ENCODE peak calls at places on chromosomes 5 and 9, in ten cellular contexts. One of them, this sample, is unnamed.

GRCh38 chr5:135944967-135945560 is 9.7 kb downstream of the LECT2 start:
- DNase-seq in progenitor cell of endocrine pancreas: peak; percentile 21
- DNase-seq in AG04449: peak; percentile 56
- DNase-seq in lung: peak; percentile 63
- DNase-seq in lower leg skin: no peak
- DNase-seq in GM13976: peak; percentile 55
- DNase-seq in upper lobe of left lung: peak; percentile 37
- DNase-seq in RWPE1: peak; percentile 63
- DNase-seq in AG04450: peak; percentile 74
- DNase-seq in fibroblast of lung: peak; percentile 78
- DNase-seq in this sample: no peak

GRCh38 chr9:134501266-134502181 is 140.1 kb upstream of the COL5A1 start:
- DNase-seq in progenitor cell of endocrine pancreas: no peak
- DNase-seq in AG04449: no peak
- DNase-seq in lung: no peak
- DNase-seq in lower leg skin: peak; percentile 76
- DNase-seq in GM13976: no peak
- DNase-seq in upper lobe of left lung: no peak
- DNase-seq in RWPE1: no peak
- DNase-seq in AG04450: no peak
- DNase-seq in fibroblast of lung: peak; percentile 27
- DNase-seq in this sample: no peak

GRCh38 chr5:14793851-14794250 is 77.7 kb downstream of the ANKH start:
- DNase-seq in progenitor cell of endocrine pancreas: no peak
- DNase-seq in AG04449: no peak
- DNase-seq in lung: no peak
- DNase-seq in lower leg skin: no peak
- DNase-seq in GM13976: no peak
- DNase-seq in upper lobe of left lung: no peak
- DNase-seq in RWPE1: no peak
- DNase-seq in AG04450: no peak
- DNase-seq in fibroblast of lung: no peak
- DNase-seq in this sample: no peak

GRCh38 chr9:5178126-5178805 is 7.2 kb downstream of the INSL6 start:
- DNase-seq in progenitor cell of endocrine pancreas: no peak
- DNase-seq in AG04449: no peak
- DNase-seq in lung: no peak
- DNase-seq in lower leg skin: no peak
- DNase-seq in GM13976: no peak
- DNase-seq in upper lobe of left lung: no peak
- DNase-seq in RWPE1: no peak
- DNase-seq in AG04450: no peak
- DNase-seq in fibroblast of lung: no peak
- DNase-seq in this sample: no peak

GRCh38 chr5:147464211-147464610 is 45.7 kb downstream of the DPYSL3 start:
- DNase-seq in progenitor cell of endocrine pancreas: no peak
- DNase-seq in AG04449: no peak
- DNase-seq in lung: no peak
- DNase-seq in lower leg skin: no peak
- DNase-seq in GM13976: peak; percentile 23
- DNase-seq in upper lobe of left lung: no peak
- DNase-seq in RWPE1: no peak
- DNase-seq in AG04450: no peak
- DNase-seq in fibroblast of lung: no peak
- DNase-seq in this sample: no peak

GRCh38 chr9:133715295-133715865 is 22.8 kb downstream of the SARDH start:
- DNase-seq in progenitor cell of endocrine pancreas: no peak
- DNase-seq in AG04449: no peak
- DNase-seq in lung: no peak
- DNase-seq in lower leg skin: no peak
- DNase-seq in GM13976: no peak
- DNase-seq in upper lobe of left lung: no peak
- DNase-seq in RWPE1: no peak
- DNase-seq in AG04450: no peak
- DNase-seq in fibroblast of lung: peak; percentile 57
- DNase-seq in this sample: no peak

GRCh38 chr5:50744761-50745160 is 78.3 kb downstream of the PARP8 start:
- DNase-seq in progenitor cell of endocrine pancreas: no peak
- DNase-seq in AG04449: peak; percentile 24
- DNase-seq in lung: no peak
- DNase-seq in lower leg skin: no peak
- DNase-seq in GM13976: peak; percentile 17
- DNase-seq in upper lobe of left lung: no peak
- DNase-seq in RWPE1: no peak
- DNase-seq in AG04450: peak; percentile 23
- DNase-seq in fibroblast of lung: peak; percentile 48
- DNase-seq in this sample: no peak

GRCh38 chr5:58933891-58934628 is 351.2 kb downstream of the RAB3C start:
- DNase-seq in progenitor cell of endocrine pancreas: no peak
- DNase-seq in AG04449: no peak
- DNase-seq in lung: no peak
- DNase-seq in lower leg skin: no peak
- DNase-seq in GM13976: no peak
- DNase-seq in upper lobe of left lung: no peak
- DNase-seq in RWPE1: no peak
- DNase-seq in AG04450: no peak
- DNase-seq in fibroblast of lung: no peak
- DNase-seq in this sample: no peak

GRCh38 chr9:81318571-81318970 is 370.8 kb downstream of the TLE1 start:
- DNase-seq in progenitor cell of endocrine pancreas: no peak
- DNase-seq in AG04449: no peak
- DNase-seq in lung: no peak
- DNase-seq in lower leg skin: no peak
- DNase-seq in GM13976: no peak
- DNase-seq in upper lobe of left lung: no peak
- DNase-seq in RWPE1: peak; percentile 62
- DNase-seq in AG04450: peak; percentile 4
- DNase-seq in fibroblast of lung: peak; percentile 78
- DNase-seq in this sample: no peak

GRCh38 chr5:175410926-175411325 is 33.1 kb downstream of the DRD1 start:
- DNase-seq in progenitor cell of endocrine pancreas: no peak
- DNase-seq in AG04449: no peak
- DNase-seq in lung: no peak
- DNase-seq in lower leg skin: no peak
- DNase-seq in GM13976: no peak
- DNase-seq in upper lobe of left lung: no peak
- DNase-seq in RWPE1: no peak
- DNase-seq in AG04450: no peak
- DNase-seq in fibroblast of lung: no peak
- DNase-seq in this sample: no peak

GRCh38 chr5:107542428-107542827 is 128.3 kb downstream of the EFNA5 start:
- DNase-seq in progenitor cell of endocrine pancreas: no peak
- DNase-seq in AG04449: no peak
- DNase-seq in lung: peak; percentile 84
- DNase-seq in lower leg skin: peak; percentile 94
- DNase-seq in GM13976: no peak
- DNase-seq in upper lobe of left lung: peak; percentile 86
- DNase-seq in RWPE1: peak; percentile 96
- DNase-seq in AG04450: no peak
- DNase-seq in fibroblast of lung: peak; percentile 88
- DNase-seq in this sample: no peak

DNA sequence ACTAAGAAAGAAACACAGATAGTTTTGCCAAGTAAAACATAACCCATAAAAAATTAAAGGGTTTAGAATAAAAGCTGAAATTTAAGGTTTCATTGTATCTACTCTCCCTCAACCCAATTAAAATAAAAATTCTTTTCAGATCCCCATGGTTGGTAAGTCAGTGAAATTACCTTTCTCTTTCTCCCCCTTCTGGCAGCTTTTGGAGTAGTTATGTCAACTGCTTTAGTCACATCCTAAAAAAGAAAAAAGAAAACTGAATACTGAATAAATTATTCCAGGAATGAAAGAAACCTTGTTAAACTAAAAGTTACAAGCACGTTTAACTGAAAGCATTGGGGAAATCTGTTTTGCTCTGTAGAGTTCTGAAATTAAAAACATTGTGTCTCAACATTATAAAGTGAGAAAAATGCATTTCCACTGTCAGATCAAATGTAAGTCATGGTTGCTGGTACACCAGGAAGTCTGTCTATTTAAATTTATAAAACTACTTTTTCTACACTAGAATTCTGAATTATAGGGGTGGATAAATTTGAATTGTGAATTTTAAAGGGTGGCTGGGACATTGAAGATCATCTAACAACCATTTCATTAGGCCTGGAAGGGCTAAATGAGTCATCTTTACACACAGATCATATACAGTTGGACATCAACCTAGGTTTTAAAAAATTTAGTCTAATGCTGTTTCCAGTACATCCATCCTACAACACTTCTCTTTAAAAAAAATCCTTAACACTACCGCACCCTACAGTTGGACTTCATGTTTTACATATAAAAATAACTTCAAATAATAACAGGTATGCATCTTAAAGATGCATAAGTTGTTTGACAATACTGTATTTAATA is 24.7 kb downstream of the PSIP1 start:
- DNase-seq in progenitor cell of endocrine pancreas: no peak
- DNase-seq in AG04449: no peak
- DNase-seq in lung: no peak
- DNase-seq in lower leg skin: no peak
- DNase-seq in GM13976: no peak
- DNase-seq in upper lobe of left lung: no peak
- DNase-seq in RWPE1: peak; percentile 19
- DNase-seq in AG04450: no peak
- DNase-seq in fibroblast of lung: no peak
- DNase-seq in this sample: no peak
- TF ChIP-seq CTCF in progenitor cell of endocrine pancreas: peak; percentile 52
- TF ChIP-seq CTCF in AG04449: no peak
- TF ChIP-seq CTCF in lung: no peak
- TF ChIP-seq CTCF in lower leg skin: no peak
- TF ChIP-seq CTCF in GM13976: peak; percentile 16
- TF ChIP-seq CTCF in upper lobe of left lung: peak; percentile 37
- TF ChIP-seq CTCF in RWPE1: peak; percentile 68
- TF ChIP-seq CTCF in AG04450: peak; percentile 64
- TF ChIP-seq CTCF in fibroblast of lung: peak; percentile 55
- TF ChIP-seq CTCF in this sample: peak; percentile 68

DNA sequence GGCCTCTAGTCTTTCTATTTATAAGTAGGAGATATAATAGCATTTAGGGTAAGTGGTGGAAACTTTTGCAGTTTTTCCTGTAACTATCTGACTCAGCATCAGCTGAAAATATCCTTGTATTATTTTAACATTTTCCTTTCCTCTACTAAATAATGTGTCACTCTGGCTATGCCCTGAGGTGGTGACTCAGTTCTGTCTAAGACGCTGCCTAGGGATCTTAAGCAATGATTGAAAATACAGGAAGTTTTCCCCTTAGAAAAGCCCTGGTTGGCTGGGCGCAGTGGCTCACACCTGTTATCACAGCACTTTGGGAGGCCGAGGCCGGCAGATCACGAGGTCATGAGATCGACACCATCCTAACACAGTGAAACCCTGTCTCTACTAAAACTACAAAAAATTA is 9.3 kb upstream of the EDIL3 start:
- DNase-seq in progenitor cell of endocrine pancreas: no peak
- DNase-seq in AG04449: no peak
- DNase-seq in lung: no peak
- DNase-seq in lower leg skin: no peak
- DNase-seq in GM13976: no peak
- DNase-seq in upper lobe of left lung: no peak
- DNase-seq in RWPE1: peak; percentile 80
- DNase-seq in AG04450: no peak
- DNase-seq in fibroblast of lung: peak; percentile 92
- DNase-seq in this sample: no peak
- TF ChIP-seq CTCF in progenitor cell of endocrine pancreas: no peak
- TF ChIP-seq CTCF in AG04449: no peak
- TF ChIP-seq CTCF in lung: no peak
- TF ChIP-seq CTCF in lower leg skin: no peak
- TF ChIP-seq CTCF in GM13976: no peak
- TF ChIP-seq CTCF in upper lobe of left lung: no peak
- TF ChIP-seq CTCF in RWPE1: no peak
- TF ChIP-seq CTCF in AG04450: no peak
- TF ChIP-seq CTCF in fibroblast of lung: no peak
- TF ChIP-seq CTCF in this sample: no peak

DNA sequence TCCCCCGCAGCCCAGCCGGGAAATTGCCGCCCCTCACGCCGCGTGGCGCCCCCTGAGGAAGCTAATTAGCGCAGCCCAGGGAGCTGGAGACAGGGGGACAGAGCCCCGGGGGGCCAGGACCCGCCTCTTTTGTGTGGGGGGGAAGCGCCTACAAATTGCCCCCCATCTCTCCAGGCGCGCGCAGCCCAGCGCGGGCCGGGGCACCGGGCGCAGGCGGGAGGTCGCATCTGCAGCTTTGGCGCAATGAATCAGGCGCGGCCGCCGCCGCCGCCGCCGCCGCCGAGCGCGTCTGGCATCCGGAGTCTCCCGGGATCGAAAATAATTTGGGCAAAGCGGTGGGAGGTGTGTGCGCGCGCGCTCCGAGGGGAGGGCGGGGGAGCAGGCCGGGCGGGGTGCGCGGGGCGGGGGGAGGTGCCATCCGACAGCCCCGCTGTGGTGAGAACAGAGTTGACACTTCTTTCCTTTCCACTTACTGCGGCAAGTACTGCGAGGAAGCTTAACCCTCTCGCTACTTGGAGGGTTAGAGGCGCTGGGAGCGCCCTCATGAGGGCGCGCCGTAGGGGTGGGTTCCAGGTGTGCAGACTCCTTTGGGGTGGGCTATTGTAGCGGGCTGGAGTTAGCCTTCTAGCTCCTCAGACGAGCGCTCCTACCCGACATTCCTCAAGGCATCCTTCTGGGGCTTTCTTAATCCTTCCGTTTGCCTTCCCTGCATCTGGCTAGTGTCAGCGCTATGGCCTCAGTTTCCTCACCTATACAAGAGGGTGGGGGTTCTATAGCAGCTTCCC is 63.1 kb downstream of the CXXC5 start:
- DNase-seq in progenitor cell of endocrine pancreas: no peak
- DNase-seq in AG04449: no peak
- DNase-seq in lung: no peak
- DNase-seq in lower leg skin: no peak
- DNase-seq in GM13976: peak; percentile 76
- DNase-seq in upper lobe of left lung: no peak
- DNase-seq in RWPE1: peak; percentile 61
- DNase-seq in AG04450: no peak
- DNase-seq in fibroblast of lung: peak; percentile 49
- DNase-seq in this sample: no peak
- TF ChIP-seq CTCF in progenitor cell of endocrine pancreas: peak; percentile 19
- TF ChIP-seq CTCF in AG04449: peak; percentile 16
- TF ChIP-seq CTCF in lung: no peak
- TF ChIP-seq CTCF in lower leg skin: no peak
- TF ChIP-seq CTCF in GM13976: peak; percentile 46
- TF ChIP-seq CTCF in upper lobe of left lung: no peak
- TF ChIP-seq CTCF in RWPE1: no peak
- TF ChIP-seq CTCF in AG04450: peak; percentile 18
- TF ChIP-seq CTCF in fibroblast of lung: peak; percentile 1
- TF ChIP-seq CTCF in this sample: peak; percentile 16

DNA sequence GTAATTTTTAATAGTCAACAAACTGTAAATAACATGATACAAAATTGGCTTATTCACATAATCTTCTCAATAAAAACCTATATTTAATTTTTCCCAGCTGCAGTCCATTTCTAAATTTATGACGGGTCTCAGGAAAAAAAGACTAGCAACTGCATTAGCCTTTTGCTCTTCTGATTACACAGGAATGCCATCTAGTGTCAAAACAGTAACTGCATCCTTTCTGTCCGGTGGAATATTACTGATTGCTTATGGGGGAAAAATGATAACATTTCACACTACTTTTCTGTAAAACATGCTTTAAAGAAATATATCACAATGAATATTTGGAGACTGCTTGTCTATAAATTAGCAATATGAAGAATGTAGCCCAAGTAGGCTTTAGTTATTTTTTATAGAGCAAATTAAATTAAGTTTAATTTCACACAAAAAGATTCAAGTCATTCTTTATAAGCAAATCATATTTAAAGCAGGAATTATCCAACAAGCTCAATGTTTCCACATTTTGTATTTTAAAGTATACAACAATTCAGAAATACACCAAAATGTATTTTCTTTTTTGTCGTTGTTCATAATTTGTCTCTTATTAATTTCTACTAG is 534.7 kb downstream of the CDH10 start:
- DNase-seq in progenitor cell of endocrine pancreas: no peak
- DNase-seq in AG04449: no peak
- DNase-seq in lung: no peak
- DNase-seq in lower leg skin: no peak
- DNase-seq in GM13976: peak; percentile 5
- DNase-seq in upper lobe of left lung: no peak
- DNase-seq in RWPE1: peak; percentile 49
- DNase-seq in AG04450: no peak
- DNase-seq in fibroblast of lung: peak; percentile 3
- DNase-seq in this sample: no peak
- TF ChIP-seq CTCF in progenitor cell of endocrine pancreas: peak; percentile 55
- TF ChIP-seq CTCF in AG04449: peak; percentile 41
- TF ChIP-seq CTCF in lung: no peak
- TF ChIP-seq CTCF in lower leg skin: no peak
- TF ChIP-seq CTCF in GM13976: peak; percentile 7
- TF ChIP-seq CTCF in upper lobe of left lung: no peak
- TF ChIP-seq CTCF in RWPE1: peak; percentile 90
- TF ChIP-seq CTCF in AG04450: no peak
- TF ChIP-seq CTCF in fibroblast of lung: peak; percentile 37
- TF ChIP-seq CTCF in this sample: peak; percentile 73

This sample was measured in type B pancreatic cell.